ENCODE peak calls at places on chromosome 18, in ten cellular contexts. One of them, this sample, is unnamed.

GRCh38 chr18:24463233-24463775 is 2.9 kb downstream of the HRH4 start:
- DNase-seq in NCI-H2081: no peak
- DNase-seq in right cardiac atrium: no peak
- DNase-seq in HFFc6: no peak
- DNase-seq in AG09309: no peak
- DNase-seq in cardiac muscle cell: no peak
- DNase-seq in AG08396: no peak
- DNase-seq in GM23248: no peak
- DNase-seq in activated CD4-positive, CD25-positive, alpha-beta regulatory T cell: no peak
- DNase-seq in stromal cell of bone marrow: no peak
- DNase-seq in this sample: no peak

GRCh38 chr18:10318686-10318960 is 135.8 kb upstream of the APCDD1 start:
- DNase-seq in NCI-H2081: no peak
- DNase-seq in right cardiac atrium: no peak
- DNase-seq in HFFc6: no peak
- DNase-seq in AG09309: no peak
- DNase-seq in cardiac muscle cell: peak; percentile 22
- DNase-seq in AG08396: no peak
- DNase-seq in GM23248: peak; percentile 75
- DNase-seq in activated CD4-positive, CD25-positive, alpha-beta regulatory T cell: no peak
- DNase-seq in stromal cell of bone marrow: peak; percentile 1
- DNase-seq in this sample: no peak

GRCh38 chr18:812673-813404 is 797 bp upstream of the YES1 start:
- DNase-seq in NCI-H2081: peak; percentile 65
- DNase-seq in right cardiac atrium: peak; percentile 85
- DNase-seq in HFFc6: peak; percentile 68
- DNase-seq in AG09309: peak; percentile 59
- DNase-seq in cardiac muscle cell: peak; percentile 95
- DNase-seq in AG08396: peak; percentile 74
- DNase-seq in GM23248: peak; percentile 95
- DNase-seq in activated CD4-positive, CD25-positive, alpha-beta regulatory T cell: peak; percentile 44
- DNase-seq in stromal cell of bone marrow: peak; percentile 82
- DNase-seq in this sample: peak; percentile 51

GRCh38 chr18:58057291-58057965 is 13.4 kb downstream of the NEDD4L start:
- DNase-seq in NCI-H2081: no peak
- DNase-seq in right cardiac atrium: no peak
- DNase-seq in HFFc6: no peak
- DNase-seq in AG09309: no peak
- DNase-seq in cardiac muscle cell: no peak
- DNase-seq in AG08396: no peak
- DNase-seq in GM23248: no peak
- DNase-seq in activated CD4-positive, CD25-positive, alpha-beta regulatory T cell: no peak
- DNase-seq in stromal cell of bone marrow: no peak
- DNase-seq in this sample: no peak

GRCh38 chr18:7657937-7658336 is 90.8 kb downstream of the PTPRM start:
- DNase-seq in NCI-H2081: no peak
- DNase-seq in right cardiac atrium: no peak
- DNase-seq in HFFc6: no peak
- DNase-seq in AG09309: no peak
- DNase-seq in cardiac muscle cell: no peak
- DNase-seq in AG08396: no peak
- DNase-seq in GM23248: no peak
- DNase-seq in activated CD4-positive, CD25-positive, alpha-beta regulatory T cell: no peak
- DNase-seq in stromal cell of bone marrow: no peak
- DNase-seq in this sample: no peak

GRCh38 chr18:43665239-43665788 is 388.0 kb upstream of the SYT4 start:
- DNase-seq in NCI-H2081: no peak
- DNase-seq in right cardiac atrium: no peak
- DNase-seq in HFFc6: peak; percentile 86
- DNase-seq in AG09309: peak; percentile 59
- DNase-seq in cardiac muscle cell: peak; percentile 80
- DNase-seq in AG08396: peak; percentile 49
- DNase-seq in GM23248: peak; percentile 97
- DNase-seq in activated CD4-positive, CD25-positive, alpha-beta regulatory T cell: no peak
- DNase-seq in stromal cell of bone marrow: peak; percentile 89
- DNase-seq in this sample: no peak

GRCh38 chr18:78677483-78678317 is 301.9 kb upstream of the SALL3 start:
- DNase-seq in NCI-H2081: no peak
- DNase-seq in right cardiac atrium: no peak
- DNase-seq in HFFc6: no peak
- DNase-seq in AG09309: no peak
- DNase-seq in cardiac muscle cell: no peak
- DNase-seq in AG08396: no peak
- DNase-seq in GM23248: no peak
- DNase-seq in activated CD4-positive, CD25-positive, alpha-beta regulatory T cell: no peak
- DNase-seq in stromal cell of bone marrow: no peak
- DNase-seq in this sample: no peak

GRCh38 chr18:55265916-55266488 is 306.7 kb upstream of the CCDC68 start:
- DNase-seq in NCI-H2081: no peak
- DNase-seq in right cardiac atrium: no peak
- DNase-seq in HFFc6: peak; percentile 78
- DNase-seq in AG09309: no peak
- DNase-seq in cardiac muscle cell: peak; percentile 58
- DNase-seq in AG08396: no peak
- DNase-seq in GM23248: peak; percentile 37
- DNase-seq in activated CD4-positive, CD25-positive, alpha-beta regulatory T cell: no peak
- DNase-seq in stromal cell of bone marrow: no peak
- DNase-seq in this sample: no peak

GRCh38 chr18:43422483-43422882 is 145.2 kb upstream of the SYT4 start:
- DNase-seq in NCI-H2081: peak; percentile 55
- DNase-seq in right cardiac atrium: no peak
- DNase-seq in HFFc6: no peak
- DNase-seq in AG09309: no peak
- DNase-seq in cardiac muscle cell: peak; percentile 2
- DNase-seq in AG08396: no peak
- DNase-seq in GM23248: peak; percentile 8
- DNase-seq in activated CD4-positive, CD25-positive, alpha-beta regulatory T cell: no peak
- DNase-seq in stromal cell of bone marrow: no peak
- DNase-seq in this sample: no peak

GRCh38 chr18:35998967-35999366 is 26.5 kb downstream of the RMP24 start:
- DNase-seq in NCI-H2081: no peak
- DNase-seq in right cardiac atrium: no peak
- DNase-seq in HFFc6: no peak
- DNase-seq in AG09309: no peak
- DNase-seq in cardiac muscle cell: peak; percentile 21
- DNase-seq in AG08396: no peak
- DNase-seq in GM23248: peak; percentile 39
- DNase-seq in activated CD4-positive, CD25-positive, alpha-beta regulatory T cell: no peak
- DNase-seq in stromal cell of bone marrow: no peak
- DNase-seq in this sample: no peak

GRCh38 chr18:47113796-47114540 is 36.3 kb downstream of the HDHD2 start:
- DNase-seq in NCI-H2081: no peak
- DNase-seq in right cardiac atrium: no peak
- DNase-seq in HFFc6: peak; percentile 50
- DNase-seq in AG09309: peak; percentile 35
- DNase-seq in cardiac muscle cell: no peak
- DNase-seq in AG08396: no peak
- DNase-seq in GM23248: peak; percentile 63
- DNase-seq in activated CD4-positive, CD25-positive, alpha-beta regulatory T cell: no peak
- DNase-seq in stromal cell of bone marrow: peak; percentile 18
- DNase-seq in this sample: no peak

GRCh38 chr18:26940744-26941398 is 75.4 kb upstream of the AQP4 start:
- DNase-seq in NCI-H2081: no peak
- DNase-seq in right cardiac atrium: no peak
- DNase-seq in HFFc6: no peak
- DNase-seq in AG09309: no peak
- DNase-seq in cardiac muscle cell: no peak
- DNase-seq in AG08396: no peak
- DNase-seq in GM23248: no peak
- DNase-seq in activated CD4-positive, CD25-positive, alpha-beta regulatory T cell: no peak
- DNase-seq in stromal cell of bone marrow: no peak
- DNase-seq in this sample: no peak

GRCh38 chr18:38402509-38402908 is 836.9 kb upstream of the CELF4 start:
- DNase-seq in NCI-H2081: no peak
- DNase-seq in right cardiac atrium: no peak
- DNase-seq in HFFc6: no peak
- DNase-seq in AG09309: no peak
- DNase-seq in cardiac muscle cell: no peak
- DNase-seq in AG08396: no peak
- DNase-seq in GM23248: no peak
- DNase-seq in activated CD4-positive, CD25-positive, alpha-beta regulatory T cell: no peak
- DNase-seq in stromal cell of bone marrow: no peak
- DNase-seq in this sample: no peak

GRCh38 chr18:49999128-49999527 is 185.8 kb upstream of the ACAA2 start:
- DNase-seq in NCI-H2081: no peak
- DNase-seq in right cardiac atrium: no peak
- DNase-seq in HFFc6: no peak
- DNase-seq in AG09309: no peak
- DNase-seq in cardiac muscle cell: no peak
- DNase-seq in AG08396: no peak
- DNase-seq in GM23248: no peak
- DNase-seq in activated CD4-positive, CD25-positive, alpha-beta regulatory T cell: no peak
- DNase-seq in stromal cell of bone marrow: no peak
- DNase-seq in this sample: no peak

GRCh38 chr18:31325051-31325450 is 7.1 kb downstream of the DSG1 start:
- DNase-seq in NCI-H2081: no peak
- DNase-seq in right cardiac atrium: no peak
- DNase-seq in HFFc6: no peak
- DNase-seq in AG09309: no peak
- DNase-seq in cardiac muscle cell: peak; percentile 97
- DNase-seq in AG08396: no peak
- DNase-seq in GM23248: peak; percentile 0
- DNase-seq in activated CD4-positive, CD25-positive, alpha-beta regulatory T cell: no peak
- DNase-seq in stromal cell of bone marrow: peak; percentile 92
- DNase-seq in this sample: no peak

GRCh38 chr18:67783215-67783946 is 266.9 kb upstream of the DSEL start:
- DNase-seq in NCI-H2081: no peak
- DNase-seq in right cardiac atrium: no peak
- DNase-seq in HFFc6: peak; percentile 91
- DNase-seq in AG09309: peak; percentile 80
- DNase-seq in cardiac muscle cell: peak; percentile 81
- DNase-seq in AG08396: peak; percentile 34
- DNase-seq in GM23248: peak; percentile 95
- DNase-seq in activated CD4-positive, CD25-positive, alpha-beta regulatory T cell: no peak
- DNase-seq in stromal cell of bone marrow: peak; percentile 84
- DNase-seq in this sample: no peak

GRCh38 chr18:23235860-23236259 is 100.6 kb downstream of the CABLES1 start:
- DNase-seq in NCI-H2081: no peak
- DNase-seq in right cardiac atrium: no peak
- DNase-seq in HFFc6: no peak
- DNase-seq in AG09309: no peak
- DNase-seq in cardiac muscle cell: no peak
- DNase-seq in AG08396: no peak
- DNase-seq in GM23248: no peak
- DNase-seq in activated CD4-positive, CD25-positive, alpha-beta regulatory T cell: no peak
- DNase-seq in stromal cell of bone marrow: no peak
- DNase-seq in this sample: no peak

GRCh38 chr18:364221-364620 is 96.4 kb upstream of the THOC1 start:
- DNase-seq in NCI-H2081: no peak
- DNase-seq in right cardiac atrium: no peak
- DNase-seq in HFFc6: no peak
- DNase-seq in AG09309: no peak
- DNase-seq in cardiac muscle cell: peak; percentile 24
- DNase-seq in AG08396: no peak
- DNase-seq in GM23248: peak; percentile 15
- DNase-seq in activated CD4-positive, CD25-positive, alpha-beta regulatory T cell: no peak
- DNase-seq in stromal cell of bone marrow: no peak
- DNase-seq in this sample: no peak

GRCh38 chr18:25651553-25651952 is 299.6 kb upstream of the ZNF521 start:
- DNase-seq in NCI-H2081: no peak
- DNase-seq in right cardiac atrium: no peak
- DNase-seq in HFFc6: no peak
- DNase-seq in AG09309: no peak
- DNase-seq in cardiac muscle cell: no peak
- DNase-seq in AG08396: no peak
- DNase-seq in GM23248: no peak
- DNase-seq in activated CD4-positive, CD25-positive, alpha-beta regulatory T cell: no peak
- DNase-seq in stromal cell of bone marrow: no peak
- DNase-seq in this sample: no peak

GRCh38 chr18:47461977-47462376 is 210.5 kb upstream of the SKOR2 start:
- DNase-seq in NCI-H2081: no peak
- DNase-seq in right cardiac atrium: no peak
- DNase-seq in HFFc6: no peak
- DNase-seq in AG09309: no peak
- DNase-seq in cardiac muscle cell: no peak
- DNase-seq in AG08396: no peak
- DNase-seq in GM23248: no peak
- DNase-seq in activated CD4-positive, CD25-positive, alpha-beta regulatory T cell: no peak
- DNase-seq in stromal cell of bone marrow: no peak
- DNase-seq in this sample: no peak

GRCh38 chr18:37684590-37684989 is 119.0 kb upstream of the CELF4 start:
- DNase-seq in NCI-H2081: no peak
- DNase-seq in right cardiac atrium: no peak
- DNase-seq in HFFc6: no peak
- DNase-seq in AG09309: no peak
- DNase-seq in cardiac muscle cell: no peak
- DNase-seq in AG08396: no peak
- DNase-seq in GM23248: no peak
- DNase-seq in activated CD4-positive, CD25-positive, alpha-beta regulatory T cell: no peak
- DNase-seq in stromal cell of bone marrow: no peak
- DNase-seq in this sample: no peak

GRCh38 chr18:24995056-24995455 is 356.9 kb downstream of the ZNF521 start:
- DNase-seq in NCI-H2081: no peak
- DNase-seq in right cardiac atrium: no peak
- DNase-seq in HFFc6: peak; percentile 58
- DNase-seq in AG09309: no peak
- DNase-seq in cardiac muscle cell: no peak
- DNase-seq in AG08396: peak; percentile 36
- DNase-seq in GM23248: peak; percentile 81
- DNase-seq in activated CD4-positive, CD25-positive, alpha-beta regulatory T cell: no peak
- DNase-seq in stromal cell of bone marrow: peak; percentile 28
- DNase-seq in this sample: no peak

GRCh38 chr18:58235001-58235436 is 191.0 kb downstream of the NEDD4L start:
- DNase-seq in NCI-H2081: peak; percentile 26
- DNase-seq in right cardiac atrium: no peak
- DNase-seq in HFFc6: no peak
- DNase-seq in AG09309: no peak
- DNase-seq in cardiac muscle cell: no peak
- DNase-seq in AG08396: no peak
- DNase-seq in GM23248: no peak
- DNase-seq in activated CD4-positive, CD25-positive, alpha-beta regulatory T cell: no peak
- DNase-seq in stromal cell of bone marrow: no peak
- DNase-seq in this sample: no peak

GRCh38 chr18:68342039-68342659 is 372.8 kb downstream of the TMX3 start:
- DNase-seq in NCI-H2081: no peak
- DNase-seq in right cardiac atrium: no peak
- DNase-seq in HFFc6: no peak
- DNase-seq in AG09309: no peak
- DNase-seq in cardiac muscle cell: no peak
- DNase-seq in AG08396: no peak
- DNase-seq in GM23248: no peak
- DNase-seq in activated CD4-positive, CD25-positive, alpha-beta regulatory T cell: no peak
- DNase-seq in stromal cell of bone marrow: no peak
- DNase-seq in this sample: no peak

This sample was measured in CD4-positive, alpha-beta T cell.